ENCODE peak calls at places on chromosomes 5 and 9, in six cellular contexts. One of them, this sample, is unnamed.

GRCh38 chr5:115209279-115209678 is 39.6 kb upstream of the TRIM36 start:
- DNase-seq in substantia nigra: no peak
- DNase-seq in stimulated activated CD4-positive, alpha-beta T cell treated with anti-CD3 and anti-CD28 coated beads, Interleukin-2, amount 100 ng/mL, for 48 hours: peak; percentile 27
- DNase-seq in HTR-8/SVneo: no peak
- DNase-seq in Caki2: no peak
- DNase-seq in stimulated activated CD8-positive, alpha-beta memory T cell treated with anti-CD3 and anti-CD28 coated beads, Interleukin-7, amount 100 ng/mL, for 4 hours: peak; percentile 2
- DNase-seq in this sample: no peak

GRCh38 chr5:42811591-42812392 is at the start of gene SELENOP:
- DNase-seq in substantia nigra: no peak
- DNase-seq in stimulated activated CD4-positive, alpha-beta T cell treated with anti-CD3 and anti-CD28 coated beads, Interleukin-2, amount 100 ng/mL, for 48 hours: no peak
- DNase-seq in HTR-8/SVneo: no peak
- DNase-seq in Caki2: no peak
- DNase-seq in stimulated activated CD8-positive, alpha-beta memory T cell treated with anti-CD3 and anti-CD28 coated beads, Interleukin-7, amount 100 ng/mL, for 4 hours: no peak
- DNase-seq in this sample: no peak

GRCh38 chr9:69621735-69622460 is 50.3 kb downstream of the APBA1 start:
- DNase-seq in substantia nigra: no peak
- DNase-seq in stimulated activated CD4-positive, alpha-beta T cell treated with anti-CD3 and anti-CD28 coated beads, Interleukin-2, amount 100 ng/mL, for 48 hours: no peak
- DNase-seq in HTR-8/SVneo: no peak
- DNase-seq in Caki2: no peak
- DNase-seq in stimulated activated CD8-positive, alpha-beta memory T cell treated with anti-CD3 and anti-CD28 coated beads, Interleukin-7, amount 100 ng/mL, for 4 hours: no peak
- DNase-seq in this sample: no peak

GRCh38 chr5:74303575-74303974 is 337.0 kb downstream of the ENC1 start:
- DNase-seq in substantia nigra: no peak
- DNase-seq in stimulated activated CD4-positive, alpha-beta T cell treated with anti-CD3 and anti-CD28 coated beads, Interleukin-2, amount 100 ng/mL, for 48 hours: no peak
- DNase-seq in HTR-8/SVneo: no peak
- DNase-seq in Caki2: no peak
- DNase-seq in stimulated activated CD8-positive, alpha-beta memory T cell treated with anti-CD3 and anti-CD28 coated beads, Interleukin-7, amount 100 ng/mL, for 4 hours: no peak
- DNase-seq in this sample: no peak

GRCh38 chr9:19583890-19584289 is 175.1 kb downstream of the ACER2 start:
- DNase-seq in substantia nigra: no peak
- DNase-seq in stimulated activated CD4-positive, alpha-beta T cell treated with anti-CD3 and anti-CD28 coated beads, Interleukin-2, amount 100 ng/mL, for 48 hours: no peak
- DNase-seq in HTR-8/SVneo: no peak
- DNase-seq in Caki2: no peak
- DNase-seq in stimulated activated CD8-positive, alpha-beta memory T cell treated with anti-CD3 and anti-CD28 coated beads, Interleukin-7, amount 100 ng/mL, for 4 hours: no peak
- DNase-seq in this sample: no peak

GRCh38 chr5:3035452-3035851 is 284.0 kb upstream of the IRX2 start:
- DNase-seq in substantia nigra: no peak
- DNase-seq in stimulated activated CD4-positive, alpha-beta T cell treated with anti-CD3 and anti-CD28 coated beads, Interleukin-2, amount 100 ng/mL, for 48 hours: no peak
- DNase-seq in HTR-8/SVneo: no peak
- DNase-seq in Caki2: no peak
- DNase-seq in stimulated activated CD8-positive, alpha-beta memory T cell treated with anti-CD3 and anti-CD28 coated beads, Interleukin-7, amount 100 ng/mL, for 4 hours: no peak
- DNase-seq in this sample: no peak

GRCh38 chr9:20684865-20685696 is 1.0 kb downstream of the FOCAD start:
- DNase-seq in substantia nigra: no peak
- DNase-seq in stimulated activated CD4-positive, alpha-beta T cell treated with anti-CD3 and anti-CD28 coated beads, Interleukin-2, amount 100 ng/mL, for 48 hours: no peak
- DNase-seq in HTR-8/SVneo: no peak
- DNase-seq in Caki2: no peak
- DNase-seq in stimulated activated CD8-positive, alpha-beta memory T cell treated with anti-CD3 and anti-CD28 coated beads, Interleukin-7, amount 100 ng/mL, for 4 hours: no peak
- DNase-seq in this sample: no peak

GRCh38 chr5:179127136-179128040 is 67.2 kb downstream of the ZNF354C start:
- DNase-seq in substantia nigra: no peak
- DNase-seq in stimulated activated CD4-positive, alpha-beta T cell treated with anti-CD3 and anti-CD28 coated beads, Interleukin-2, amount 100 ng/mL, for 48 hours: no peak
- DNase-seq in HTR-8/SVneo: no peak
- DNase-seq in Caki2: no peak
- DNase-seq in stimulated activated CD8-positive, alpha-beta memory T cell treated with anti-CD3 and anti-CD28 coated beads, Interleukin-7, amount 100 ng/mL, for 4 hours: no peak
- DNase-seq in this sample: no peak

GRCh38 chr5:73605223-73606087 is 20.5 kb upstream of the ARHGEF28 start:
- DNase-seq in substantia nigra: no peak
- DNase-seq in stimulated activated CD4-positive, alpha-beta T cell treated with anti-CD3 and anti-CD28 coated beads, Interleukin-2, amount 100 ng/mL, for 48 hours: no peak
- DNase-seq in HTR-8/SVneo: no peak
- DNase-seq in Caki2: no peak
- DNase-seq in stimulated activated CD8-positive, alpha-beta memory T cell treated with anti-CD3 and anti-CD28 coated beads, Interleukin-7, amount 100 ng/mL, for 4 hours: no peak
- DNase-seq in this sample: no peak

GRCh38 chr9:115146581-115147021 is 28.6 kb upstream of the TNC start:
- DNase-seq in substantia nigra: no peak
- DNase-seq in stimulated activated CD4-positive, alpha-beta T cell treated with anti-CD3 and anti-CD28 coated beads, Interleukin-2, amount 100 ng/mL, for 48 hours: no peak
- DNase-seq in HTR-8/SVneo: peak; percentile 59
- DNase-seq in Caki2: peak; percentile 76
- DNase-seq in stimulated activated CD8-positive, alpha-beta memory T cell treated with anti-CD3 and anti-CD28 coated beads, Interleukin-7, amount 100 ng/mL, for 4 hours: no peak
- DNase-seq in this sample: no peak

GRCh38 chr9:131650254-131650653 is 89.6 kb downstream of the RAPGEF1 start:
- DNase-seq in substantia nigra: no peak
- DNase-seq in stimulated activated CD4-positive, alpha-beta T cell treated with anti-CD3 and anti-CD28 coated beads, Interleukin-2, amount 100 ng/mL, for 48 hours: no peak
- DNase-seq in HTR-8/SVneo: no peak
- DNase-seq in Caki2: no peak
- DNase-seq in stimulated activated CD8-positive, alpha-beta memory T cell treated with anti-CD3 and anti-CD28 coated beads, Interleukin-7, amount 100 ng/mL, for 4 hours: no peak
- DNase-seq in this sample: no peak

GRCh38 chr9:77864096-77864889 is 167.3 kb downstream of the GNAQ start:
- DNase-seq in substantia nigra: no peak
- DNase-seq in stimulated activated CD4-positive, alpha-beta T cell treated with anti-CD3 and anti-CD28 coated beads, Interleukin-2, amount 100 ng/mL, for 48 hours: no peak
- DNase-seq in HTR-8/SVneo: no peak
- DNase-seq in Caki2: no peak
- DNase-seq in stimulated activated CD8-positive, alpha-beta memory T cell treated with anti-CD3 and anti-CD28 coated beads, Interleukin-7, amount 100 ng/mL, for 4 hours: no peak
- DNase-seq in this sample: no peak

GRCh38 chr9:112380771-112381181 is 868 bp downstream of the HSDL2 start:
- DNase-seq in substantia nigra: no peak
- DNase-seq in stimulated activated CD4-positive, alpha-beta T cell treated with anti-CD3 and anti-CD28 coated beads, Interleukin-2, amount 100 ng/mL, for 48 hours: no peak
- DNase-seq in HTR-8/SVneo: no peak
- DNase-seq in Caki2: peak; percentile 19
- DNase-seq in stimulated activated CD8-positive, alpha-beta memory T cell treated with anti-CD3 and anti-CD28 coated beads, Interleukin-7, amount 100 ng/mL, for 4 hours: no peak
- DNase-seq in this sample: no peak

GRCh38 chr5:174837919-174838902 is 113.8 kb downstream of the MSX2 start:
- DNase-seq in substantia nigra: no peak
- DNase-seq in stimulated activated CD4-positive, alpha-beta T cell treated with anti-CD3 and anti-CD28 coated beads, Interleukin-2, amount 100 ng/mL, for 48 hours: no peak
- DNase-seq in HTR-8/SVneo: peak; percentile 36
- DNase-seq in Caki2: peak; percentile 86
- DNase-seq in stimulated activated CD8-positive, alpha-beta memory T cell treated with anti-CD3 and anti-CD28 coated beads, Interleukin-7, amount 100 ng/mL, for 4 hours: no peak
- DNase-seq in this sample: no peak

GRCh38 chr9:34501889-34502425 is 20.8 kb downstream of the ENHO start:
- DNase-seq in substantia nigra: peak; percentile 98
- DNase-seq in stimulated activated CD4-positive, alpha-beta T cell treated with anti-CD3 and anti-CD28 coated beads, Interleukin-2, amount 100 ng/mL, for 48 hours: no peak
- DNase-seq in HTR-8/SVneo: no peak
- DNase-seq in Caki2: no peak
- DNase-seq in stimulated activated CD8-positive, alpha-beta memory T cell treated with anti-CD3 and anti-CD28 coated beads, Interleukin-7, amount 100 ng/mL, for 4 hours: no peak
- DNase-seq in this sample: no peak

GRCh38 chr9:73357607-73358006 is 205.9 kb downstream of the ANXA1 start:
- DNase-seq in substantia nigra: no peak
- DNase-seq in stimulated activated CD4-positive, alpha-beta T cell treated with anti-CD3 and anti-CD28 coated beads, Interleukin-2, amount 100 ng/mL, for 48 hours: no peak
- DNase-seq in HTR-8/SVneo: no peak
- DNase-seq in Caki2: no peak
- DNase-seq in stimulated activated CD8-positive, alpha-beta memory T cell treated with anti-CD3 and anti-CD28 coated beads, Interleukin-7, amount 100 ng/mL, for 4 hours: no peak
- DNase-seq in this sample: no peak

GRCh38 chr9:72661401-72662135 is 140.2 kb downstream of the TMC1 start:
- DNase-seq in substantia nigra: no peak
- DNase-seq in stimulated activated CD4-positive, alpha-beta T cell treated with anti-CD3 and anti-CD28 coated beads, Interleukin-2, amount 100 ng/mL, for 48 hours: no peak
- DNase-seq in HTR-8/SVneo: no peak
- DNase-seq in Caki2: no peak
- DNase-seq in stimulated activated CD8-positive, alpha-beta memory T cell treated with anti-CD3 and anti-CD28 coated beads, Interleukin-7, amount 100 ng/mL, for 4 hours: no peak
- DNase-seq in this sample: no peak

GRCh38 chr9:127567119-127567897 is 44.8 kb upstream of the STXBP1 start:
- DNase-seq in substantia nigra: no peak
- DNase-seq in stimulated activated CD4-positive, alpha-beta T cell treated with anti-CD3 and anti-CD28 coated beads, Interleukin-2, amount 100 ng/mL, for 48 hours: no peak
- DNase-seq in HTR-8/SVneo: no peak
- DNase-seq in Caki2: peak; percentile 71
- DNase-seq in stimulated activated CD8-positive, alpha-beta memory T cell treated with anti-CD3 and anti-CD28 coated beads, Interleukin-7, amount 100 ng/mL, for 4 hours: no peak
- DNase-seq in this sample: no peak

GRCh38 chr9:134228649-134229048 is 64.3 kb upstream of the RNU6ATAC start:
- DNase-seq in substantia nigra: no peak
- DNase-seq in stimulated activated CD4-positive, alpha-beta T cell treated with anti-CD3 and anti-CD28 coated beads, Interleukin-2, amount 100 ng/mL, for 48 hours: no peak
- DNase-seq in HTR-8/SVneo: no peak
- DNase-seq in Caki2: no peak
- DNase-seq in stimulated activated CD8-positive, alpha-beta memory T cell treated with anti-CD3 and anti-CD28 coated beads, Interleukin-7, amount 100 ng/mL, for 4 hours: no peak
- DNase-seq in this sample: no peak

GRCh38 chr9:14089051-14089798 is 224.7 kb downstream of the NFIB start:
- DNase-seq in substantia nigra: no peak
- DNase-seq in stimulated activated CD4-positive, alpha-beta T cell treated with anti-CD3 and anti-CD28 coated beads, Interleukin-2, amount 100 ng/mL, for 48 hours: no peak
- DNase-seq in HTR-8/SVneo: no peak
- DNase-seq in Caki2: no peak
- DNase-seq in stimulated activated CD8-positive, alpha-beta memory T cell treated with anti-CD3 and anti-CD28 coated beads, Interleukin-7, amount 100 ng/mL, for 4 hours: no peak
- DNase-seq in this sample: no peak

This sample was measured in T follicular helper cell.